ENCODE peak calls at places on chromosomes 5 and 9, in eight cellular contexts. I is NCI-H774; U is GF-D8; Y is effector CD4-positive, alpha-beta T cell; E is glomerular endothelial cell; F is NCI-H1694; H is NCI-H2171 treated with DMSO at 0.1 percent for 48 hours; M is WTC11. A is an unnamed sample.

GRCh38 chr5:72776684-72777083 is 39.8 kb upstream of the TNPO1 start:
- DNase-seq in I (no peak), U (no peak), Y (no peak), E (no peak), F (no peak), H (no peak), M (no peak), A (no peak)

GRCh38 chr5:32342656-32343055 is 29.9 kb upstream of the MTMR12 start:
- DNase-seq in I (no peak), U (no peak), Y (no peak), E (no peak), F (peak; percentile 99), H (peak; percentile 99), M (no peak), A (no peak)

GRCh38 chr9:89408628-89409101 is 89.2 kb downstream of the SEMA4D start:
- DNase-seq in I (no peak), U (peak; percentile 70), Y (peak; percentile 65), E (no peak), F (no peak), H (no peak), M (no peak), A (no peak)

GRCh38 chr5:141841376-141841775 is 36.8 kb downstream of the PCDH1 start:
- DNase-seq in I (no peak), U (no peak), Y (no peak), E (no peak), F (no peak), H (no peak), M (no peak), A (no peak)

GRCh38 chr5:105794578-105794977 is 1876.2 kb downstream of the EFNA5 start:
- DNase-seq in I (no peak), U (no peak), Y (no peak), E (no peak), F (no peak), H (no peak), M (no peak), A (no peak)

GRCh38 chr9:97579914-97580313 is 53.3 kb downstream of the TSTD2 start:
- DNase-seq in I (no peak), U (no peak), Y (no peak), E (no peak), F (no peak), H (no peak), M (no peak), A (no peak)

GRCh38 chr9:136296434-136297015 is 7.4 kb downstream of the CCDC187 start:
- DNase-seq in I (no peak), U (no peak), Y (no peak), E (no peak), F (no peak), H (no peak), M (no peak), A (no peak)

GRCh38 chr5:93894471-93895354 is 153.3 kb upstream of the POU5F2 start:
- DNase-seq in I (peak; percentile 31), U (no peak), Y (no peak), E (no peak), F (no peak), H (peak; percentile 5), M (no peak), A (no peak)

GRCh38 chr9:21709464-21710058 is 92.9 kb upstream of the MTAP start:
- DNase-seq in I (peak; percentile 14), U (no peak), Y (peak; percentile 49), E (no peak), F (peak; percentile 8), H (no peak), M (peak; percentile 75), A (peak; percentile 73)

GRCh38 chr5:52134013-52134650 is 653.6 kb upstream of the ITGA1 start:
- DNase-seq in I (peak; percentile 36), U (no peak), Y (no peak), E (no peak), F (no peak), H (peak; percentile 29), M (no peak), A (no peak)

GRCh38 chr5:37792976-37793328 is 46.9 kb downstream of the GDNF start:
- DNase-seq in I (no peak), U (no peak), Y (no peak), E (no peak), F (no peak), H (no peak), M (no peak), A (no peak)

GRCh38 chr9:82247318-82247717 is 258.7 kb downstream of the SPATA31D1 start:
- DNase-seq in I (no peak), U (peak; percentile 19), Y (no peak), E (no peak), F (no peak), H (no peak), M (no peak), A (no peak)

GRCh38 chr9:131330814-131331600 is 41.5 kb downstream of the PLPP7 start:
- DNase-seq in I (no peak), U (no peak), Y (no peak), E (peak; percentile 41), F (no peak), H (peak; percentile 64), M (peak; percentile 69), A (peak; percentile 38)

GRCh38 chr9:114288233-114289051 is 34.5 kb upstream of the ORM1 start:
- DNase-seq in I (no peak), U (no peak), Y (no peak), E (no peak), F (peak; percentile 11), H (peak; percentile 92), M (peak; percentile 43), A (peak; percentile 41)